ENCODE peak calls at places on chromosomes 4 and X, in ten cellular contexts. X is lung, Y is AG09309, G is tibial artery, H is thoracic aorta, B is heart right ventricle, M is uterus, I is RWPE1, N is Calu3, D is stomach. T is an unnamed sample.
A peak's percentile ranks its signal among the peaks of the same experiment; 100 is the strongest.

GRCh38 chr4:1470816-1471442 is 64.7 kb upstream of the NKX1-1 start:
- DNase-seq in X (no peak), Y (no peak), G (no peak), H (no peak), B (peak; percentile 6), M (peak; percentile 8), I (no peak), N (no peak), D (no peak), T (no peak)

GRCh38 chr4:128863314-128864075 is 54.0 kb downstream of the JADE1 start:
- DNase-seq in X (peak; percentile 74), Y (no peak), G (peak; percentile 58), H (no peak), B (peak; percentile 66), M (peak; percentile 82), I (peak; percentile 58), N (peak; percentile 74), D (peak; percentile 75), T (peak; percentile 21)

GRCh38 chr4:26762650-26763049 is 98.0 kb upstream of the STIM2 start:
- DNase-seq in X (no peak), Y (no peak), G (no peak), H (no peak), B (no peak), M (no peak), I (no peak), N (no peak), D (no peak), T (no peak)

GRCh38 chrX:131053076-131053475 is 5.1 kb upstream of the ARHGAP36 start:
- DNase-seq in X (no peak), Y (no peak), G (no peak), H (no peak), B (no peak), M (no peak), I (no peak), N (no peak), D (no peak), T (no peak)

GRCh38 chr4:105709081-105709450 is 482 bp downstream of the GSTCD start:
- DNase-seq in X (no peak), Y (no peak), G (no peak), H (no peak), B (no peak), M (no peak), I (peak; percentile 23), N (peak; percentile 24), D (no peak), T (no peak)

GRCh38 chrX:18946157-18946556 is 37.8 kb downstream of the PHKA2 start:
- DNase-seq in X (no peak), Y (no peak), G (no peak), H (no peak), B (no peak), M (no peak), I (peak; percentile 1), N (no peak), D (no peak), T (peak; percentile 29)

GRCh38 chr4:119870868-119871267 is 195.8 kb downstream of the MAD2L1 start:
- DNase-seq in X (no peak), Y (no peak), G (no peak), H (no peak), B (no peak), M (no peak), I (no peak), N (no peak), D (no peak), T (no peak)

GRCh38 chrX:23616361-23616760 is 50.9 kb upstream of the PRDX4 start:
- DNase-seq in X (no peak), Y (peak; percentile 4), G (no peak), H (no peak), B (no peak), M (no peak), I (peak; percentile 26), N (no peak), D (no peak), T (no peak)

GRCh38 chr4:67727124-67727850 is 26.3 kb upstream of the UBA6 start:
- DNase-seq in X (no peak), Y (no peak), G (no peak), H (no peak), B (no peak), M (no peak), I (no peak), N (no peak), D (no peak), T (peak; percentile 89)

GRCh38 chrX:51860679-51861078 is 32.7 kb upstream of the MAGED1 start:
- DNase-seq in X (no peak), Y (no peak), G (no peak), H (no peak), B (no peak), M (no peak), I (no peak), N (peak; percentile 6), D (no peak), T (peak; percentile 7)
- TF ChIP-seq CTCF in X (peak; percentile 4), Y (peak; percentile 59), G (no peak), H (no peak), B (no peak), M (peak; percentile 26), I (no peak), N (no peak), D (peak; percentile 25), T (peak; percentile 46)

GRCh38 chrX:136738049-136738729 is 42.5 kb downstream of the ARHGEF6 start:
- DNase-seq in X (no peak), Y (no peak), G (no peak), H (no peak), B (no peak), M (no peak), I (no peak), N (no peak), D (no peak), T (no peak)

GRCh38 chrX:136731798-136732197 is 48.9 kb downstream of the ARHGEF6 start:
- DNase-seq in X (no peak), Y (no peak), G (no peak), H (no peak), B (no peak), M (no peak), I (no peak), N (no peak), D (no peak), T (no peak)

GRCh38 chrX:136736690-136737089 is 44.0 kb downstream of the ARHGEF6 start:
- DNase-seq in X (no peak), Y (no peak), G (no peak), H (no peak), B (no peak), M (no peak), I (no peak), N (no peak), D (no peak), T (no peak)

GRCh38 chrX:136733613-136734012 is 47.1 kb downstream of the ARHGEF6 start:
- DNase-seq in X (no peak), Y (no peak), G (no peak), H (no peak), B (no peak), M (no peak), I (no peak), N (no peak), D (no peak), T (no peak)

GRCh38 chrX:136735604-136736003 is 45.1 kb downstream of the ARHGEF6 start:
- DNase-seq in X (no peak), Y (no peak), G (no peak), H (no peak), B (no peak), M (no peak), I (no peak), N (no peak), D (no peak), T (no peak)
- TF ChIP-seq CTCF in X (no peak), Y (no peak), G (no peak), H (no peak), B (no peak), M (no peak), I (no peak), N (no peak), D (no peak), T (no peak)

GRCh38 chrX:50067435-50068292 is 133.1 kb downstream of the AKAP4 start:
- DNase-seq in X (peak; percentile 44), Y (no peak), G (no peak), H (peak; percentile 1), B (no peak), M (no peak), I (no peak), N (peak; percentile 45), D (no peak), T (no peak)
- TF ChIP-seq CTCF in X (no peak), Y (no peak), G (no peak), H (no peak), B (no peak), M (no peak), I (no peak), N (no peak), D (no peak), T (no peak)

GRCh38 chr4:152820073-152820472 is 40.3 kb downstream of the ARFIP1 start:
- DNase-seq in X (no peak), Y (no peak), G (no peak), H (no peak), B (no peak), M (no peak), I (no peak), N (no peak), D (no peak), T (no peak)
- TF ChIP-seq CTCF in X (no peak), Y (no peak), G (no peak), H (no peak), B (no peak), M (no peak), I (no peak), N (no peak), D (no peak), T (no peak)

GRCh38 chr4:44760142-44760898 is 34.0 kb upstream of the GNPDA2 start:
- DNase-seq in X (no peak), Y (peak; percentile 8), G (no peak), H (no peak), B (no peak), M (no peak), I (peak; percentile 13), N (peak; percentile 9), D (no peak), T (no peak)
- TF ChIP-seq CTCF in X (no peak), Y (peak; percentile 35), G (peak; percentile 35), H (peak; percentile 48), B (peak; percentile 25), M (peak; percentile 51), I (peak; percentile 69), N (peak; percentile 24), D (peak; percentile 21), T (peak; percentile 72)

T was measured in foreskin keratinocyte.